ENCODE peak calls at places on chromosomes 4 and X, in four cellular contexts. C is non-pigmented ciliary epithelial cell, G is NCI-H460, Q is NCI-H2171 treated with DMSO at 0.1 percent for 48 hours. D is an unnamed sample.

GRCh38 chr4:52729586-52729985 is 21.6 kb downstream of the ERVMER34-1 start:
- DNase-seq in Q (no peak), G (no peak), C (no peak), D (no peak)

GRCh38 chr4:108058685-108059440 is 69.2 kb downstream of the HADH start:
- DNase-seq in C (no peak), Q (no peak), G (peak; percentile 19), D (no peak)

GRCh38 chrX:95145848-95146540 is 1472.0 kb downstream of the FAM133A start:
- DNase-seq in G (no peak), Q (no peak), C (no peak), D (no peak)

GRCh38 chr4:114226968-114227760 is 247.7 kb upstream of the ARSJ start:
- DNase-seq in G (no peak), C (no peak), Q (no peak), D (no peak)

GRCh38 chrX:149004936-149005335 is 500.2 kb downstream of the IDS start:
- DNase-seq in Q (no peak), C (no peak), G (no peak), D (no peak)

GRCh38 chr4:22485751-22486150 is 30.1 kb downstream of the ADGRA3 start:
- DNase-seq in G (no peak), C (peak; percentile 41), Q (peak; percentile 7), D (no peak)

GRCh38 chr4:6278801-6279197 is 9.1 kb downstream of the WFS1 start:
- DNase-seq in Q (no peak), C (peak; percentile 35), G (no peak), D (no peak)

GRCh38 chr4:146916479-146917076 is 29.1 kb downstream of the TTC29 start:
- DNase-seq in Q (peak; percentile 3), G (peak; percentile 19), C (peak; percentile 15), D (no peak)

GRCh38 chrX:47030339-47030738 is 47.9 kb upstream of the RGN start:
- DNase-seq in Q (peak; percentile 52), C (peak; percentile 15), G (peak; percentile 63), D (no peak)

GRCh38 chrX:43882294-43882681 is at the start of gene MAOB:
- DNase-seq in G (no peak), Q (no peak), C (no peak), D (no peak)

GRCh38 chr4:159366966-159367365 is 264.1 kb downstream of the RAPGEF2 start:
- DNase-seq in G (peak; percentile 26), Q (no peak), C (no peak), D (no peak)

GRCh38 chrX:115259238-115259875 is 25.5 kb upstream of the LRCH2 start:
- DNase-seq in C (no peak), Q (no peak), G (no peak), D (no peak)

GRCh38 chr4:140689628-140690027 is 66.6 kb downstream of the TBC1D9 start:
- DNase-seq in C (no peak), Q (peak; percentile 21), G (no peak), D (no peak)

GRCh38 chrX:69493766-69494165 is 10.4 kb upstream of the NALF2 start:
- DNase-seq in C (no peak), Q (no peak), G (no peak), D (no peak)

GRCh38 chrX:134801267-134801666 is 143.0 kb upstream of the PLAC1 start:
- DNase-seq in Q (no peak), C (no peak), G (no peak), D (no peak)

GRCh38 chr4:82797048-82797590 is 1.5 kb downstream of the SCD5 start:
- DNase-seq in Q (peak; percentile 22), C (no peak), G (no peak), D (no peak)

GRCh38 chr4:146957252-146957651 is 11.6 kb upstream of the TTC29 start:
- DNase-seq in C (peak; percentile 65), G (no peak), Q (no peak), D (no peak)

GRCh38 chr4:152999376-153000067 is 63.4 kb downstream of the FHDC1 start:
- DNase-seq in C (no peak), G (peak; percentile 63), Q (peak; percentile 93), D (no peak)

GRCh38 chr4:8341691-8342090 is 72.1 kb downstream of the HTRA3 start:
- DNase-seq in G (no peak), Q (no peak), C (no peak), D (no peak)

GRCh38 chrX:10615931-10616780 is 4.2 kb downstream of the MID1 start:
- DNase-seq in Q (peak; percentile 30), C (no peak), G (no peak), D (no peak)

GRCh38 chr4:6372649-6373525 is 99.5 kb downstream of the PPP2R2C start:
- DNase-seq in C (no peak), G (peak; percentile 14), Q (peak; percentile 47), D (no peak)

GRCh38 chrX:40154229-40154852 is 56.6 kb upstream of the BCOR start:
- DNase-seq in G (no peak), Q (peak; percentile 80), C (no peak), D (no peak)